ENCODE peak calls at places on chromosomes 3 and 15, in four cellular contexts. L, S, Y and H are unnamed samples.

GRCh38 chr15:46861796-46862195 is 855.5 kb upstream of the SEMA6D start:
- DNase-seq in L (no peak), S (no peak), Y (no peak), H (no peak)

GRCh38 chr3:194814878-194815357 is 129.2 kb downstream of the FAM43A start:
- DNase-seq in L (no peak), S (no peak), Y (no peak), H (no peak)

GRCh38 chr15:94791516-94791915 is 560.2 kb downstream of the MCTP2 start:
- DNase-seq in L (no peak), S (no peak), Y (no peak), H (no peak)

GRCh38 chr3:123843668-123844067 is 40.5 kb downstream of the MYLK start:
- DNase-seq in L (no peak), S (no peak), Y (no peak), H (no peak)

GRCh38 chr3:26712211-26713026 is 89.8 kb downstream of the LRRC3B start:
- DNase-seq in L (no peak), S (no peak), Y (no peak), H (no peak)

GRCh38 chr3:2853627-2854026 is 256.5 kb downstream of the IL5RA start:
- DNase-seq in L (no peak), S (no peak), Y (no peak), H (no peak)

GRCh38 chr3:115580566-115580965 is 42.7 kb upstream of the GAP43 start:
- DNase-seq in L (no peak), S (no peak), Y (no peak), H (no peak)

GRCh38 chr15:37733628-37734027 is 200.8 kb upstream of the TMCO5A start:
- DNase-seq in L (no peak), S (no peak), Y (no peak), H (no peak)

GRCh38 chr3:142866841-142867631 is 21.8 kb downstream of the PCOLCE2 start:
- DNase-seq in L (no peak), S (no peak), Y (no peak), H (no peak)

GRCh38 chr3:80550154-80550553 is 782.4 kb upstream of the ROBO1 start:
- DNase-seq in L (no peak), S (no peak), Y (no peak), H (no peak)

GRCh38 chr3:133301194-133301593 is 98.7 kb upstream of the BFSP2 start:
- DNase-seq in L (no peak), S (no peak), Y (no peak), H (no peak)

GRCh38 chr15:65101418-65101890 is 13.5 kb downstream of the UBAP1L start:
- DNase-seq in L (peak), S (peak), Y (peak), H (peak)

GRCh38 chr3:94246136-94246535 is 183.3 kb downstream of the NSUN3 start:
- DNase-seq in L (no peak), S (no peak), Y (no peak), H (no peak)

GRCh38 chr15:40029979-40030893 is 8.7 kb downstream of the SRP14 start:
- DNase-seq in L (no peak), S (no peak), Y (no peak), H (no peak)

GRCh38 chr15:27676647-27677046 is 422.5 kb downstream of the OCA2 start:
- DNase-seq in L (no peak), S (no peak), Y (no peak), H (no peak)

GRCh38 chr3:16807981-16808380 is 76.8 kb upstream of the PLCL2 start:
- DNase-seq in L (no peak), S (no peak), Y (no peak), H (no peak)

GRCh38 chr15:80076321-80077318 is 17.1 kb downstream of the ZFAND6 start:
- DNase-seq in L (no peak), S (no peak), Y (no peak), H (no peak)

GRCh38 chr15:78668987-78669386 is 28.0 kb upstream of the CHRNB4 start:
- DNase-seq in L (no peak), S (no peak), Y (no peak), H (no peak)

GRCh38 chr15:78353093-78353492 is 12.9 kb downstream of the CRABP1 start:
- DNase-seq in L (no peak), S (no peak), Y (no peak), H (no peak)

GRCh38 chr3:144055604-144056003 is 84.0 kb downstream of the DIPK2A start:
- DNase-seq in L (no peak), S (no peak), Y (no peak), H (no peak)

GRCh38 chr3:37899711-37900306 is 38.1 kb downstream of the CTDSPL start:
- DNase-seq in L (no peak), S (no peak), Y (no peak), H (no peak)

GRCh38 chr3:52704611-52705437 is 767 bp downstream of the GLT8D1 start:
- DNase-seq in L (no peak), S (no peak), Y (no peak), H (peak)

GRCh38 chr3:61594144-61594977 is 33.0 kb downstream of the PTPRG start:
- DNase-seq in L (no peak), S (no peak), Y (no peak), H (no peak)

GRCh38 chr3:172213168-172213567 is 173.8 kb downstream of the FNDC3B start:
- DNase-seq in L (no peak), S (no peak), Y (no peak), H (no peak)

GRCh38 chr3:52931328-52931727 is 34.0 kb upstream of the STIMATE start:
- DNase-seq in L (no peak), S (no peak), Y (no peak), H (no peak)

GRCh38 chr15:52256930-52257733 is 38.5 kb downstream of the MYO5C start:
- DNase-seq in L (no peak), S (no peak), Y (no peak), H (no peak)

GRCh38 chr3:127975630-127976029 is 60.6 kb downstream of the KBTBD12 start:
- DNase-seq in L (no peak), S (no peak), Y (no peak), H (no peak)

GRCh38 chr3:63724987-63725386 is 72.5 kb downstream of the SNTN start:
- DNase-seq in L (no peak), S (no peak), Y (no peak), H (no peak)

GRCh38 chr3:70038671-70039070 is 39.1 kb downstream of the SAMMSON start:
- DNase-seq in L (no peak), S (no peak), Y (no peak), H (no peak)

GRCh38 chr15:71559098-71559497 is 251.3 kb upstream of the NR2E3 start:
- DNase-seq in L (no peak), S (no peak), Y (no peak), H (no peak)

GRCh38 chr3:103949690-103950089 is 1417.0 kb upstream of the ALCAM start:
- DNase-seq in L (no peak), S (no peak), Y (no peak), H (no peak)

GRCh38 chr15:73295630-73296286 is 73.0 kb downstream of the HCN4 start:
- DNase-seq in L (no peak), S (no peak), Y (no peak), H (no peak)

GRCh38 chr3:168398371-168399030 is 302.8 kb upstream of the GOLIM4 start:
- DNase-seq in L (no peak), S (no peak), Y (no peak), H (no peak)

GRCh38 chr3:18349197-18349798 is 75.8 kb downstream of the SATB1 start:
- DNase-seq in L (no peak), S (no peak), Y (no peak), H (no peak)

GRCh38 chr3:170692720-170693119 is 106.8 kb upstream of the SLC7A14 start:
- DNase-seq in L (no peak), S (no peak), Y (no peak), H (no peak)

GRCh38 chr3:170690133-170690981 is 104.5 kb upstream of the SLC7A14 start:
- DNase-seq in L (peak), S (peak), Y (peak), H (peak)

GRCh38 chr3:170689218-170689874 is 103.5 kb upstream of the SLC7A14 start:
- DNase-seq in L (no peak), S (no peak), Y (no peak), H (no peak)
- TF ChIP-seq POLR2A in L (no peak), S (no peak), Y (no peak), H (no peak)

DNA sequence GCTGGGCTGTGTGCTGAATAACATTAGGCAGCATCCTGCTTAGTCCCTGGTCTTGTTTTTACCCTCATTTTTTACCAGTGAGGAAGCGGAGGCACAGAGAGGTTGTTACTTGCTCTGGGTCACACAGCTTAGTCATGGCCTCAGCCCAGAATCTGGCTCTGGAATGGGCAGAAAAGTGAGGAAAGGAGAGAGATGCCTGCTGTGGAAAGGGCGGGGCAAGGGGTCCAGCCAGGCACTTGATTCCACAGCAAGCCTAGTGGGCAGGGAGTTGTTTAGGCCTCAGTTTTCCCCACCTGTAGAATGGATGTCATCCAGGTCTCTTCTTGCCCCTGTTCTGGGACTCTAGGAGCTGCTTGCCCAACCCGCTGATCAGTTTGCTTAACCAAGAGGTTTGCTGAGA is 35.9 kb downstream of the SLC6A6 start:
- DNase-seq in L (no peak), S (no peak), Y (no peak), H (no peak)
- H3K27ac ChIP-seq in L (no peak), S (no peak), Y (no peak), H (no peak)

GRCh38 chr15:101679861-101680260 is 27.7 kb upstream of the TM2D3 start:
- DNase-seq in L (no peak), S (no peak), Y (no peak), H (no peak)

GRCh38 chr15:101676965-101677364 is 24.8 kb upstream of the TM2D3 start:
- DNase-seq in L (no peak), S (no peak), Y (no peak), H (no peak)

GRCh38 chr15:101675796-101676582 is 23.8 kb upstream of the TM2D3 start:
- DNase-seq in L (no peak), S (no peak), Y (no peak), H (no peak)

GRCh38 chr15:101672298-101672697 is 20.1 kb upstream of the TM2D3 start:
- DNase-seq in L (no peak), S (no peak), Y (no peak), H (no peak)

GRCh38 chr15:101675015-101675414 is 22.8 kb upstream of the TM2D3 start:
- DNase-seq in L (no peak), S (no peak), Y (no peak), H (no peak)
- TF ChIP-seq POLR2A in L (no peak), S (no peak), Y (no peak), H (no peak)

DNA sequence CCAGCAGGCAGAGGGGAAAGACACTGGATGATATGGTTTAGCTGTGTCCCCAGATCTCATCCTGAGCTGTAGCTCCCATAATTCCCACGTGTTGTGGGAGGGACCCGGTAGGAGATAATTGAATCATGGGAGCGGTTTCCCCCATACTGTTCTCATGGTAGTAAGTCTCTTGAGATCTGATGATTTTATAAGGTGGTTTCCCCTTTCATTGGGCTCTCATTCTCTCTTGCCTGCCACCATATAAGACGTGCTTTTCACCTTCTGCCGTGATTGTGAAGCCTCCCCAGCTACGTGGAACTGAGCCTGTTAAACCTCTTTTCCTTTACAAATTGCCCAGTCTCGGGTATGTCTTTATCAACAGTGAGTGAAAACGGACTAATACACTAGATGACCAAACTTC is 116.1 kb upstream of the SLCO3A1 start:
- DNase-seq in L (no peak), S (no peak), Y (no peak), H (no peak)
- H3K27ac ChIP-seq in L (no peak), S (no peak), Y (no peak), H (no peak)

DNA sequence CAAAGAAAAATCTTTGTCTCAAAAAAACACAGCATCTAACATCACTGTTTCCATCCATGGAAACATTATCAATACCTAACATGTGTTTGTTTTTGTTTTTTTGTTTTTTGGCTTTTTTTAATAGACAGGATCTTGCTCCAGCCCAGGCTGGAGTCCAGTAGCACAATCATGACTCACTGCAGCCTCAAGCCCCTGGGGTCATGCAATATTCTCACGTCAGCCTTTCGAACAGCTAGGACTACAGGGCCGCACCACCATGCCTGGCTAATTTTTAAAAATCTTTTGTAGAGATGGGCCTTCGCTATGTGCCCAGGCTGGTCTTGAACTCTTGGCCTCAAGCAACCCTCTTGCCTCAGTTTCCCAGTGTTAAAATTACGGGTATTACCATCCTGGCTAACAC is 52.8 kb downstream of the RAF1 start:
- DNase-seq in L (no peak), S (no peak), Y (no peak), H (no peak)
- TF ChIP-seq POLR2A in L (no peak), S (no peak), Y (no peak), H (no peak)

GRCh38 chr3:71510485-71510884 is 73.0 kb downstream of the FOXP1 start:
- DNase-seq in L (no peak), S (no peak), Y (no peak), H (no peak)
- H3K27ac ChIP-seq in L (no peak), S (no peak), Y (no peak), H (no peak)